ENCODE peak calls at places on chromosomes 16 and 17, in four cellular contexts. C, U, X and G are unnamed samples.
A peak's percentile ranks its signal among the peaks of the same experiment; 100 is the strongest.

GRCh38 chr17:80805032-80805751 is 186.4 kb upstream of the CHMP6 start:
- DNase-seq in C (no peak), U (no peak), X (peak; percentile 17), G (no peak)

GRCh38 chr17:74274060-74274702 is at the start of gene DNAI2:
- DNase-seq in C (no peak), U (no peak), X (no peak), G (peak; percentile 65)

GRCh38 chr17:34305061-34305460 is 14.2 kb upstream of the CCL8 start:
- DNase-seq in C (no peak), U (no peak), X (no peak), G (no peak)

GRCh38 chr17:75138519-75138918 is 7.0 kb upstream of the NT5C start:
- DNase-seq in C (no peak), U (no peak), X (no peak), G (no peak)

GRCh38 chr17:77444653-77445029 is 303.9 kb downstream of the SEC14L1 start:
- DNase-seq in C (peak; percentile 87), U (no peak), X (no peak), G (peak; percentile 51)

GRCh38 chr16:23496826-23497542 is 13.3 kb downstream of the GGA2 start:
- DNase-seq in C (no peak), U (no peak), X (peak; percentile 37), G (no peak)

GRCh38 chr16:60651351-60651750 is 1384.9 kb downstream of the CDH8 start:
- DNase-seq in C (no peak), U (no peak), X (no peak), G (no peak)

GRCh38 chr16:53511084-53511402 is 8.0 kb upstream of the AKTIP start:
- DNase-seq in C (no peak), U (no peak), X (no peak), G (no peak)

GRCh38 chr17:43399839-43400328 is 1.1 kb downstream of the ARL4D start:
- DNase-seq in C (no peak), U (no peak), X (no peak), G (no peak)

GRCh38 chr16:50671644-50672260 is 9.4 kb downstream of the SNX20 start:
- DNase-seq in C (peak; percentile 60), U (peak; percentile 48), X (no peak), G (peak; percentile 38)

GRCh38 chr17:44850025-44850424 is 2.3 kb downstream of the HIGD1B start:
- DNase-seq in C (peak; percentile 40), U (no peak), X (no peak), G (no peak)

GRCh38 chr16:68272501-68273209 is 8.3 kb downstream of the SLC7A6 start:
- DNase-seq in C (peak; percentile 39), U (no peak), X (peak; percentile 46), G (no peak)

DNA sequence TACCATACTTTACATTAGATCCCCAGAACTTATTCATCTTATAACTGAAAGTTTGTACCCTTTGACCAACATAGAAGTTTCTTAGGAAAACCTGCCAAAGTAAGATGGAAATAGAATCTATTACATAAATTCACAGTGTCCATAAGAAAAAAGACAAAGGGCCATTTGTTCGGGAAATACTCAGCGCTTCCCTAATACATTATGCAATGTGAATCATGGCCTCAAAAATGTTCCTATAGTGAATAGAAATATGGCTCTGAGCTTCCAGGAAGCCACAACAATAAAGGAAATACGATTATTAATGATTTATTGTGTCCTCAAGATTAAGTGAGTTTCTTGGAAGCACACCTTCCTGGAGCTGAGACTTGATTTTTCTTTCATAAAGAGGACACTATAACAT is 51.5 kb downstream of the GPRC5B start:
- DNase-seq in C (no peak), U (no peak), X (no peak), G (no peak)
- TF ChIP-seq CTCF in C (no peak), U (no peak), X (no peak), G (no peak)

GRCh38 chr16:30395155-30395991 is at the start of gene ZNF48:
- DNase-seq in C (peak; percentile 89), U (peak; percentile 56), X (peak; percentile 82), G (peak; percentile 80)
- TF ChIP-seq CTCF in C (peak; percentile 31), U (peak; percentile 21), X (peak; percentile 26), G (peak; percentile 7)

GRCh38 chr17:68103148-68103547 is 67.6 kb downstream of the KPNA2 start:
- DNase-seq in C (no peak), U (no peak), X (no peak), G (no peak)

GRCh38 chr17:68097161-68097805 is 61.7 kb downstream of the KPNA2 start:
- DNase-seq in C (no peak), U (no peak), X (no peak), G (no peak)

GRCh38 chr17:68101992-68102758 is 66.6 kb downstream of the KPNA2 start:
- DNase-seq in C (peak; percentile 9), U (peak; percentile 34), X (no peak), G (peak; percentile 16)

GRCh38 chr17:68100000-68100641 is 64.6 kb downstream of the KPNA2 start:
- DNase-seq in C (no peak), U (no peak), X (no peak), G (no peak)

DNA sequence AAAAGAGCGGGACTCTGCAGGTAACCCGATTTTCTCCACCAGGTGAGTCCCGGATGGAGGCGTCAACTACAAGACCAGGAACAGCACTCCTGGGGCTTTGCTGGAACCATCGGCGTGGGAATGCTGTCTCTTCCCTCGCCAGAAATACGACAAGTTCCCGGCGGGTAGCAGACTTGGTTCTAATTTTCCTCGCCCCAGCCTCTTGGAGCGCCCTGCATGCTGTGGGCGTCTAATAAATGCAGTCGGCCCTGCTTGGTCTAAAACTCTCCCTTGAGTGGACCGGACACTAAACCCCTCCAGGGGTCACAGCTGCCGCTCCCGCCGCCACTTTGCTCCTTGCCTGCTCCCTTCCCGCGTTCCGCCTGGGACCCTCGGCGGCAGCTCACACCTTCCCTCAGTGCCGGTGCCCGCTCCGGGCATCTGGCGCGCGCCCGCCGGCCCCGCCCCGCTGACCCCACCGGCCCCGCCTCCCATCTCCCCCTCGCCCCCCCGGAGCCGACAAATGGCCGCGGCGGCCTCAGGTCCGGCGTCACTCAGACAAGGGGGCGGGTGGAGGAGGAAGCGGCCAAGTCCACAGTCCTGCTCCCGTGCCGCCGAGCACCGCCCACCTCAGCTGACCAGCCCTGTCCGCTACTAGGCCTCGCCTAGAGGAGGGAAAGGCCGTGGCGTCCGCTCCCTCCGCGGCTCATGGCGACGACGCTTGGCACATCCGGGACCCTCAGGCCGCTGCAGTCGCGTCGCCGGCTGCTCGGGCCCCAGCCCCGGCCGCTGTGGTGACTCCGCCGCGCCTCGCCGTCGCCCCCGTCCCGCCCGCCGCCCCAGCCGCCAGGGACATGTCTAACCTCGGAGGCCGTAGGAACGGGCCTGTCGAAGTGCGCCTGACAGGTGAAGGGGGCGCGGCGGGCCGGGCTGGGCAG is 65.8 kb downstream of the KPNA2 start:
- DNase-seq in C (peak; percentile 83), U (peak; percentile 95), X (peak; percentile 78), G (peak; percentile 92)
- TF ChIP-seq CTCF in C (no peak), U (no peak), X (no peak), G (no peak)

GRCh38 chr16:46813611-46814010 is 17.4 kb downstream of the C16orf87 start:
- DNase-seq in C (no peak), U (no peak), X (no peak), G (no peak)
- TF ChIP-seq CTCF in C (no peak), U (no peak), X (no peak), G (no peak)

GRCh38 chr17:38747385-38748328 is 479 bp downstream of the PCGF2 start:
- DNase-seq in C (peak; percentile 53), U (no peak), X (no peak), G (peak; percentile 78)
- TF ChIP-seq CTCF in C (peak; percentile 18), U (no peak), X (no peak), G (no peak)

DNA sequence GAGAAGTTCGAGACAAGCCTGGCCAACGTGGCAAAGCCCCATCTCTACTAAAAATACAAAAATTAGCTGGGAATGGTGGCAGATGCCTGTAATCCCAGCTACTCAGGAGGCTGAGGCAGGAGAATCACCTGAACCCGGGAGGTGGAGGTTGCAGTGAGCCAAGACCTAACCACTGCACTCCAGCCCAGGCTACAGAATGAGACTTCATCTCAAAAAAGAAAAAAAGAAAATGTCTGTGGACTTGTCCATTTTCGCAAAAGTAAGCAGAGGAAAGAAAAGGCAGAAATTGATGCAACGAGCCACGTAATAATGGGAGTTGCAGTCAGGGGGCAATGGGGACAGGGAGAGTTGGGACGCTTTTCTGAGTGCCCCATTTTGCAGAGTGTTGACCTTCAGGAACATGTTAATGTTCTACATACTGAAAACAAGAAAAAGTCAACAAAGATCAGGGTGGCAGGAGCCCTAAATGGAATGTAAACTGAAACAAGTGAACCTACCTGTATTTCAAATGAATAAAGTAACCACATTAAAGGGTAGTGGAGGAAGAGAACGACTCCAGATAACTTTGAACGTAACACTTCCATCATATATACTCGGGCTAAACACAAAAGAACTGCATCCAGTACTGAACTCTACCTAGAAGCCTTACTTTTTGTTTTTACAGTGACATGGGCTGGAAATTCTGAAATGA is 76.4 kb downstream of the CNGB1 start:
- DNase-seq in C (no peak), U (no peak), X (no peak), G (no peak)
- TF ChIP-seq CTCF in C (no peak), U (no peak), X (no peak), G (no peak)

DNA sequence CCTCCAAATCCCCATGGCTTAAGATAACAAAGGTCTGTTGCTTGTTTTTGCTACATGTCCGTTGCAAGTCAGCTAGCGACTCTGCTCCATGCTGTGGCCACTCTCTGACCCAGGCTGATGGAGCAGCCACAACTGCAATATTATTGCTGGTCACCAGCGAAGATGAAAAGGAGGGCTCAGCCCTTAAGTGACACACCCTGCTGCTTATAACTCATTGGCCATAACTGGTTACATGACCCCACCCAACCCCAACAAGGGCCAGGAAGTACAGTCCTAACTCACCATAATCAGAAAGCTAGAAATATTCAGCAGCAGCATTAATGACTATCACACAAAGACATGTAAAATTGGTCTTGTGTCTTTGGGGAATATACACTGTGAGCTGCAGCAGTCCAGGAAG is 224.3 kb downstream of the SOX9 start:
- DNase-seq in C (no peak), U (no peak), X (no peak), G (no peak)
- TF ChIP-seq CTCF in C (no peak), U (no peak), X (no peak), G (no peak)

GRCh38 chr16:30077656-30078055 is 1.9 kb downstream of the PPP4C start:
- DNase-seq in C (no peak), U (no peak), X (no peak), G (no peak)

GRCh38 chr16:30079480-30079879 is 3.7 kb downstream of the PPP4C start:
- DNase-seq in C (no peak), U (no peak), X (no peak), G (no peak)

GRCh38 chr16:30078744-30079143 is 3.0 kb downstream of the PPP4C start:
- DNase-seq in C (no peak), U (no peak), X (no peak), G (no peak)

GRCh38 chr16:30076276-30076791 is 540 bp downstream of the PPP4C start:
- DNase-seq in C (no peak), U (no peak), X (no peak), G (no peak)

DNA sequence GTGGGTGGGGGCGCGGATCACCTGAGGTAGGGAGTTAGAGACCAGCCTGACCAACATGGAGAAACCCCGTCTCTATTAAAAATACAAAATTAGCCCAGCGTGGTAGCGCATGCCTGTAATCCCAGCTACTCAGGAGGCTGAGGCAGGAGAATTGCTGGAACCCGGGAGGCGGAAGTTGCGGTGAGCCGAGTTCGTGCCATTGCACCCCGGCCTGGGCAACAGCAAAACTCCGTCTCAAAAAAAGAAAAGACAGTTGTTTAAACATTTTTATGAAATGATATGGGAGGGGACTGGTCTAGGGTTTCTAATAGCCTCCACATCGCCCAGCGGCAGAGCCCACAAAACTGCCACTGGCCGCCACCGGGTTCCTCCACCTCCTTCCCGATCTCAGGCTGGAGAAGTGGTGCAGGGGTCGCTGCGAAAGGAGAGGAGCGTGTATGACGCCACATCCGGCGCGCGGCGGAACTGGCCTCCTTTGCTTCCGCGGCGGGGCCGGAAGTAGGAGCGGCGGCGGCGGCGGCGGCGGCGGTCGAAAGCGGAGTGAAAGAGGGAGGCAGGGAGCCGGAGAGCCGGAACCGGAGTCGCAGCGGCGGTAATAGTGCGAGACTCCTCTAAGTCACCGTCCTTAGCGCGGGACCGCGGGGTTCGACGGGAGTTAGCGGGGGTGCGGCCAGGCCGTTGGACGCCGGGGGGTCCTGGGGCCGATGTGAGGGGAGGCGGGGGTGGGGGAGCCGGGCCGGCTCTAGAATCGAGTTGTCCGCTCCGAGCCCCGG is at the start of gene PPP4C:
- DNase-seq in C (peak; percentile 92), U (peak; percentile 81), X (peak; percentile 89), G (peak; percentile 94)
- TF ChIP-seq CTCF in C (no peak), U (no peak), X (no peak), G (no peak)